ENCODE peak calls at places on chromosomes 5 and 9, in nine cellular contexts. V is sigmoid colon, L is endothelial cell, C is A549, F is IMR-90, A is mesothelial cell of epicardium, G is astrocyte of the spinal cord, K is HCT116, M is type B pancreatic cell. X is an unnamed sample.

GRCh38 chr5:17151686-17152085 is 65.7 kb upstream of the BASP1 start:
- DNase-seq in K (no peak), M (no peak), C (no peak), A (no peak), L (no peak), G (peak; percentile 37), F (peak; percentile 40), V (no peak), X (no peak)

GRCh38 chr5:34685485-34686197 is 29.5 kb downstream of the RAI14 start:
- DNase-seq in F (peak; percentile 79), A (no peak), M (no peak), C (peak; percentile 67), K (no peak), L (no peak), G (peak; percentile 76), V (no peak), X (no peak)

GRCh38 chr5:124741711-124742496 is 4.5 kb downstream of the ZNF608 start:
- DNase-seq in F (peak; percentile 83), M (no peak), G (peak; percentile 94), V (no peak), C (no peak), L (no peak), K (peak; percentile 75), A (no peak), X (peak; percentile 50)

GRCh38 chr5:53642006-53642405 is 81.6 kb downstream of the NDUFS4 start:
- DNase-seq in G (peak; percentile 6), L (no peak), M (no peak), C (no peak), A (no peak), K (no peak), F (peak; percentile 17), V (no peak), X (no peak)

GRCh38 chr9:37511006-37511714 is 25.4 kb downstream of the POLR1E start:
- DNase-seq in L (peak; percentile 47), G (no peak), C (peak; percentile 26), K (peak; percentile 13), F (no peak), V (no peak), M (no peak), A (no peak), X (no peak)

GRCh38 chr5:154355141-154355611 is 90.6 kb upstream of the SAP30L start:
- DNase-seq in C (no peak), M (no peak), A (no peak), F (no peak), K (no peak), G (no peak), L (no peak), V (peak; percentile 43), X (no peak)

GRCh38 chr9:19087601-19088000 is 15.1 kb downstream of the HAUS6 start:
- DNase-seq in V (no peak), C (peak; percentile 38), A (no peak), K (no peak), G (peak; percentile 32), F (peak; percentile 59), L (no peak), M (no peak), X (no peak)

GRCh38 chr5:170554566-170555267 is 50.9 kb downstream of the KCNIP1 start:
- DNase-seq in L (no peak), C (no peak), V (peak; percentile 85), G (no peak), K (no peak), A (peak; percentile 36), F (peak; percentile 72), M (no peak), X (no peak)

GRCh38 chr9:136178061-136178772 is 26.7 kb downstream of the LHX3 start:
- DNase-seq in K (no peak), A (no peak), G (no peak), L (no peak), V (no peak), C (no peak), F (no peak), M (no peak), X (no peak)

GRCh38 chr9:75238311-75238976 is 150.1 kb downstream of the OSTF1 start:
- DNase-seq in K (peak; percentile 62), V (no peak), C (peak; percentile 65), G (peak; percentile 62), F (peak; percentile 68), A (peak; percentile 43), L (peak; percentile 61), M (no peak), X (peak; percentile 20)

GRCh38 chr5:124957063-124957462 is 210.6 kb upstream of the ZNF608 start:
- DNase-seq in F (no peak), C (no peak), V (no peak), K (no peak), A (no peak), G (no peak), M (no peak), L (no peak), X (no peak)

GRCh38 chr9:128072144-128073021 is 4.4 kb downstream of the SLC25A25 start:
- DNase-seq in K (no peak), A (peak; percentile 69), M (no peak), L (no peak), F (peak; percentile 73), V (peak; percentile 95), G (peak; percentile 84), C (peak; percentile 62), X (no peak)

GRCh38 chr5:144473650-144474049 is 303.0 kb downstream of the KCTD16 start:
- DNase-seq in V (no peak), L (no peak), K (no peak), M (no peak), G (no peak), C (no peak), F (no peak), A (no peak), X (no peak)

GRCh38 chr9:38066907-38067610 is 2.0 kb downstream of the SHB start:
- DNase-seq in F (no peak), V (peak; percentile 84), L (peak; percentile 53), G (peak; percentile 38), A (no peak), C (no peak), M (no peak), K (no peak), X (no peak)

GRCh38 chr5:68251804-68252648 is 36.5 kb downstream of the PIK3R1 start:
- DNase-seq in V (peak; percentile 87), K (no peak), M (no peak), A (no peak), G (peak; percentile 69), F (peak; percentile 50), L (no peak), C (no peak), X (no peak)

GRCh38 chr5:14902826-14903560 is 31.4 kb upstream of the ANKH start:
- DNase-seq in V (no peak), G (no peak), K (no peak), L (peak; percentile 35), M (no peak), F (no peak), C (no peak), A (no peak), X (no peak)

GRCh38 chr5:14909369-14909768 is 37.8 kb upstream of the ANKH start:
- DNase-seq in A (no peak), K (no peak), C (no peak), V (no peak), F (no peak), L (no peak), M (no peak), G (no peak), X (no peak)

GRCh38 chr5:14908195-14908594 is 36.6 kb upstream of the ANKH start:
- DNase-seq in F (peak; percentile 23), V (no peak), A (no peak), C (peak; percentile 9), K (no peak), M (no peak), G (no peak), L (no peak), X (no peak)

GRCh38 chr5:14901462-14902051 is 30.0 kb upstream of the ANKH start:
- DNase-seq in A (no peak), L (no peak), V (no peak), K (no peak), F (peak; percentile 83), M (no peak), C (no peak), G (no peak), X (no peak)

DNA sequence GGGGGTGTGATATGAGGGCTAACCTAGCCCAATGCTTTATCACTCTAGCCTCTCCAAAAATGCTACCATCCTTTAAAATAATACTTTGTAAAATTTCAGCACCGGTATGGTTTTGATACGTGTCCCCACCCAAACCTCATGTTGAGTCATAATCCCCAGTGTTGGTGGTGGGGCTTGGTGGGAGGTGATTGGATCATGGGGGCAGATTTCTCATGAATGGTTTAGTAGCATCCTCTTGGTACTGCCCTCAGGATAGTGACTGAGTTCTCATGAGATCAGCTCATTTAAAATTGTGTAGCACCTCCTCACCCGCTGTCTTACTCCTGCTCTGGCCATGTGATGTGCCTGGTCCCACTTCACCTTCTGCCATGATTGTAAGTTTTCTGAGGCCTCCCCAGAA is 35.0 kb upstream of the ANKH start:
- DNase-seq in A (no peak), K (no peak), V (no peak), C (no peak), L (no peak), M (no peak), G (no peak), F (no peak), X (no peak)
- TF ChIP-seq CTCF in A (no peak), K (no peak), V (no peak), C (no peak), L (no peak), M (no peak), G (no peak), F (no peak), X (no peak)

DNA sequence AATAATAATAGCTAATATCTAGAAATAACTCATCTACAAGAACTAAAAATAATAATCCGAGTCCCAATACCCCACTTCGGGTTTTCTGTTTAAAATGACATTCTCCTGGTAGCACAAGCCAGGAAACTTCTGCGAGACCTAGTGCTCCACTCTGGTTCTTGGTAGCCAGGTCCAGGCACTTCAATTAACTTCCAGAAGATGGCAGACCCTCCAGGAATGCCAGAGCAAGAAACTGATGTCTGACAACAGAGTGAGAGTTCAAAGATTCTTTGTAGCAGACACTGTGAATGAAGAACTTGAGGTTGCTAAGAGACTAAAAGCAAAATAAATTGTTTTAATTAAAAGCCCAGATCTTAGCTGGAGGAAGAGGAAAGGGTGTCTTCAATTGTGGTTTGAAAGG is 1963.3 kb upstream of the CDH9 start:
- DNase-seq in L (peak; percentile 31), C (peak; percentile 9), V (no peak), G (no peak), M (no peak), K (no peak), F (no peak), A (no peak), X (no peak)
- TF ChIP-seq CTCF in L (no peak), C (no peak), V (no peak), G (no peak), M (peak; percentile 41), K (no peak), F (no peak), A (no peak), X (no peak)

DNA sequence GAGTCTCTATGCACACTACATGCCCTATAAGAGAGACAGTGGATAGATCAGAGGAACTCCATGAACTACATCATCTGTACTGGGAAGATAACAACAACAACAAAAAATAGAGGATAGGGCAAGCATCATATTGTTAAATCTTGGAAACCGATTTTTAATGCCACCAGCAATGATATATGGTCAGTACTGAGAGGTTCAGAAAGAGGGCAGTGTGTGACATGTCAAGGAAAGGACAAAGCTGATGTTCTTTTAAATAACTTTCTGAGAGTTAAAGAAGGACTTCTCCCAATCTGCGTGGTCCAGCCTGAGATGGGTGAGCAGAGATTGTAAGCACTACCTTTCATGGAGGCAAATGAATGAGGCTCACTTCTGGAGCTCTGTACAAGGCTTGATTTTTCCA is 62.0 kb upstream of the PHF24 start:
- DNase-seq in K (no peak), C (no peak), M (no peak), A (no peak), F (no peak), L (no peak), G (no peak), V (no peak), X (no peak)
- TF ChIP-seq CTCF in K (peak; percentile 31), C (no peak), M (peak; percentile 36), A (no peak), F (no peak), L (peak; percentile 19), G (no peak), V (no peak), X (no peak)

GRCh38 chr9:96453625-96454024 is 3.7 kb downstream of the HABP4 start:
- DNase-seq in L (no peak), C (peak; percentile 66), F (peak; percentile 47), V (no peak), A (no peak), M (no peak), K (no peak), G (peak; percentile 60), X (no peak)
- TF ChIP-seq CTCF in L (no peak), C (peak; percentile 38), F (peak; percentile 50), V (peak; percentile 46), A (no peak), M (peak; percentile 66), K (peak; percentile 56), G (peak; percentile 76), X (no peak)

X was measured in D721Med.